ENCODE peak calls at places on chromosomes 3 and 15, in seven cellular contexts. C is RWPE1; X is natural killer cell; Q is IMR-90; P is mesenteric fat pad; T is activated CD8-positive, alpha-beta memory T cell treated with anti-CD3 and anti-CD28 coated beads, Interleukin-2, amount 50 U/mL, for 4 hours; J is naive thymus-derived CD4-positive, alpha-beta T cell. I is an unnamed sample.
A peak's percentile ranks its signal among the peaks of the same experiment; 100 is the strongest.

GRCh38 chr3:192645437-192645836 is 81.9 kb downstream of the FGF12 start:
- DNase-seq in J (no peak), P (no peak), Q (no peak), T (no peak), C (no peak), X (no peak), I (no peak)

GRCh38 chr3:112774293-112774926 is 72.3 kb downstream of the CD200R1L start:
- DNase-seq in C (peak; percentile 60), Q (peak; percentile 90), J (no peak), T (no peak), X (no peak), P (no peak), I (peak; percentile 64)

GRCh38 chr15:92914768-92915221 is 14.7 kb downstream of the CHD2 start:
- DNase-seq in X (no peak), C (no peak), T (no peak), P (no peak), J (peak; percentile 67), Q (no peak), I (no peak)

GRCh38 chr15:57562220-57562769 is 29.4 kb upstream of the MYZAP start:
- DNase-seq in J (no peak), T (no peak), C (no peak), X (no peak), Q (no peak), P (peak; percentile 82), I (no peak)

GRCh38 chr15:56243117-56243773 is 434 bp downstream of the RFX7 start:
- DNase-seq in X (peak; percentile 20), P (no peak), T (peak; percentile 53), C (peak; percentile 29), Q (peak; percentile 26), J (no peak), I (peak; percentile 80)

GRCh38 chr15:43511012-43511885 is 6.2 kb upstream of the MAP1A start:
- DNase-seq in C (no peak), T (no peak), J (no peak), P (no peak), Q (no peak), X (no peak), I (peak; percentile 32)

GRCh38 chr3:72042397-72043211 is 257.7 kb upstream of the PROK2 start:
- DNase-seq in C (no peak), P (no peak), X (no peak), J (no peak), T (no peak), Q (peak; percentile 56), I (no peak)

GRCh38 chr15:69479971-69480370 is 27.4 kb downstream of the RPLP1 start:
- DNase-seq in X (no peak), P (no peak), C (no peak), Q (no peak), J (no peak), T (no peak), I (no peak)

GRCh38 chr3:10693457-10693856 is 122.6 kb upstream of the SLC6A11 start:
- DNase-seq in P (no peak), J (no peak), Q (peak; percentile 3), T (no peak), X (no peak), C (no peak), I (no peak)

GRCh38 chr15:100867476-100867875 is 12.2 kb upstream of the ALDH1A3 start:
- DNase-seq in P (no peak), C (no peak), T (no peak), J (no peak), X (no peak), Q (no peak), I (no peak)

GRCh38 chr3:53485675-53486365 is 8.6 kb upstream of the CACNA1D start:
- DNase-seq in J (no peak), P (no peak), T (no peak), Q (no peak), X (no peak), C (no peak), I (no peak)

GRCh38 chr3:37768107-37768809 is 93.4 kb upstream of the CTDSPL start:
- DNase-seq in P (no peak), T (no peak), C (no peak), J (no peak), Q (peak; percentile 37), X (no peak), I (no peak)

GRCh38 chr3:113696658-113697191 is 283 bp upstream of the USF3 start:
- DNase-seq in J (peak; percentile 99), P (peak; percentile 99), T (peak; percentile 96), X (peak; percentile 99), C (peak; percentile 99), Q (peak; percentile 99), I (peak; percentile 99)

GRCh38 chr3:194447161-194447560 is 39.6 kb downstream of the ATP13A3 start:
- DNase-seq in X (no peak), C (no peak), J (no peak), Q (no peak), P (no peak), T (no peak), I (no peak)

GRCh38 chr3:19357947-19358346 is 209.6 kb downstream of the KCNH8 start:
- DNase-seq in T (no peak), J (no peak), X (no peak), C (no peak), P (no peak), Q (no peak), I (no peak)

GRCh38 chr3:144963810-144964209 is 992.2 kb downstream of the DIPK2A start:
- DNase-seq in J (no peak), C (no peak), Q (no peak), P (no peak), T (no peak), X (no peak), I (no peak)

GRCh38 chr3:3603351-3603750 is 195.9 kb upstream of the LRRN1 start:
- DNase-seq in J (no peak), T (no peak), Q (no peak), P (no peak), C (no peak), X (no peak), I (no peak)

GRCh38 chr3:157447026-157447694 is 10.5 kb downstream of the PTX3 start:
- DNase-seq in J (no peak), X (no peak), T (no peak), C (peak; percentile 16), Q (peak; percentile 70), P (no peak), I (peak; percentile 12)

GRCh38 chr15:59779110-59779509 is 90.0 kb upstream of the BNIP2 start:
- DNase-seq in J (no peak), P (no peak), Q (no peak), C (no peak), X (no peak), T (no peak), I (no peak)

GRCh38 chr3:49869525-49870126 is at the start of gene CAMKV:
- DNase-seq in C (no peak), X (no peak), P (no peak), J (peak; percentile 21), Q (no peak), T (no peak), I (peak; percentile 51)

GRCh38 chr3:31829011-31829410 is 152.1 kb downstream of the OSBPL10 start:
- DNase-seq in J (peak; percentile 33), X (no peak), T (no peak), C (no peak), P (no peak), Q (no peak), I (no peak)

GRCh38 chr15:99103279-99103678 is 1.6 kb upstream of the SYNM start:
- DNase-seq in Q (no peak), J (no peak), C (no peak), P (peak; percentile 45), X (peak; percentile 1), T (no peak), I (no peak)

GRCh38 chr3:48015451-48016182 is 599 bp downstream of the MAP4 start:
- DNase-seq in Q (peak; percentile 41), C (no peak), P (no peak), X (no peak), T (no peak), J (no peak), I (no peak)

GRCh38 chr15:75149911-75150709 is 51.6 kb upstream of the C15orf39 start:
- DNase-seq in X (no peak), P (no peak), C (peak; percentile 66), J (no peak), Q (peak; percentile 38), T (no peak), I (no peak)

GRCh38 chr3:99777708-99778107 is 40.0 kb upstream of the CMSS1 start:
- DNase-seq in P (no peak), Q (no peak), C (no peak), X (no peak), J (no peak), T (no peak), I (no peak)

GRCh38 chr3:39166932-39167532 is 13.6 kb upstream of the CSRNP1 start:
- DNase-seq in J (no peak), P (no peak), X (no peak), Q (peak; percentile 93), T (no peak), C (no peak), I (peak; percentile 31)

GRCh38 chr3:39757312-39757711 is 52.1 kb upstream of the MYRIP start:
- DNase-seq in P (no peak), Q (no peak), X (no peak), T (no peak), C (no peak), J (no peak), I (no peak)

GRCh38 chr15:63473999-63474809 is 30.2 kb upstream of the USP3 start:
- DNase-seq in C (no peak), P (no peak), J (no peak), X (no peak), T (peak; percentile 54), Q (peak; percentile 90), I (peak; percentile 59)

GRCh38 chr15:42324308-42324707 is 35.0 kb upstream of the CAPN3 start:
- DNase-seq in P (no peak), T (no peak), Q (peak; percentile 86), C (no peak), J (no peak), X (no peak), I (no peak)

GRCh38 chr15:72034859-72035650 is 82.9 kb downstream of the MYO9A start:
- DNase-seq in Q (peak; percentile 54), J (no peak), P (no peak), X (no peak), T (no peak), C (no peak), I (no peak)

GRCh38 chr15:101568304-101568703 is 78.8 kb upstream of the PCSK6 start:
- DNase-seq in C (no peak), Q (no peak), T (no peak), X (no peak), J (no peak), P (no peak), I (no peak)

GRCh38 chr3:160698806-160699205 is 21.8 kb downstream of the ARL14 start:
- DNase-seq in X (no peak), P (no peak), Q (no peak), C (no peak), T (no peak), J (no peak), I (no peak)